ENCODE peak calls at places on chromosomes 16 and 17, in five cellular contexts. C is adipocyte, E is pancreas, P is GM23338, F is activated T-helper 1 cell treated with Interleukin-2 at 50 U/mL for 16 hours. G is an unnamed sample.

GRCh38 chr16:30068750-30069574 is 3.4 kb downstream of the ALDOA start:
- DNase-seq in C (peak; percentile 58), E (no peak), P (peak; percentile 57), F (peak; percentile 30), G (peak; percentile 33)

GRCh38 chr16:2088192-2088631 is 40.4 kb downstream of the TSC2 start:
- DNase-seq in C (no peak), E (no peak), P (no peak), F (no peak), G (no peak)

GRCh38 chr17:8224891-8225812 is 14.8 kb upstream of the AURKB start:
- DNase-seq in C (no peak), E (no peak), P (no peak), F (no peak), G (no peak)

GRCh38 chr17:50920891-50921595 is 54.9 kb upstream of the TOB1 start:
- DNase-seq in C (no peak), E (no peak), P (no peak), F (no peak), G (no peak)

GRCh38 chr16:89685916-89686315 is 573 bp upstream of the CDK10 start:
- DNase-seq in C (no peak), E (no peak), P (no peak), F (no peak), G (no peak)

GRCh38 chr16:66346221-66346620 is 20.3 kb upstream of the CDH5 start:
- DNase-seq in C (no peak), E (no peak), P (no peak), F (no peak), G (no peak)

GRCh38 chr16:20853076-20853597 is 46.8 kb downstream of the REXO5 start:
- DNase-seq in C (no peak), E (no peak), P (no peak), F (no peak), G (no peak)

GRCh38 chr16:87764600-87765472 is 950 bp downstream of the KLHDC4 start:
- DNase-seq in C (no peak), E (no peak), P (no peak), F (no peak), G (no peak)

GRCh38 chr17:65629234-65629690 is 67.8 kb upstream of the AXIN2 start:
- DNase-seq in C (no peak), E (no peak), P (no peak), F (no peak), G (no peak)

GRCh38 chr16:19104591-19104990 is 9.2 kb upstream of the ITPRIPL2 start:
- DNase-seq in C (no peak), E (no peak), P (no peak), F (no peak), G (no peak)

GRCh38 chr17:79948918-79949645 is 86.6 kb downstream of the TBC1D16 start:
- DNase-seq in C (no peak), E (no peak), P (no peak), F (no peak), G (no peak)

GRCh38 chr17:81860756-81861568 is 627 bp upstream of the P4HB start:
- DNase-seq in C (peak; percentile 100), E (peak; percentile 99), P (peak; percentile 100), F (peak; percentile 99), G (peak; percentile 98)

GRCh38 chr17:7122386-7122785 is 7.8 kb upstream of the ASGR2 start:
- DNase-seq in C (peak; percentile 59), E (no peak), P (no peak), F (no peak), G (no peak)

GRCh38 chr16:2860826-2861567 is 3.0 kb upstream of the PRSS22 start:
- DNase-seq in C (no peak), E (no peak), P (peak; percentile 59), F (no peak), G (no peak)

GRCh38 chr17:21275579-21276339 is 8.8 kb upstream of the MAP2K3 start:
- DNase-seq in C (peak; percentile 95), E (peak; percentile 94), P (peak; percentile 91), F (peak; percentile 88), G (peak; percentile 97)

GRCh38 chr16:27475561-27475960 is 73.6 kb downstream of the IL21R start:
- DNase-seq in C (peak; percentile 76), E (no peak), P (no peak), F (no peak), G (no peak)

GRCh38 chr17:20191066-20191465 is 181.9 kb downstream of the SPECC1 start:
- DNase-seq in C (peak; percentile 79), E (no peak), P (no peak), F (no peak), G (no peak)

GRCh38 chr16:84724619-84725307 is 25.0 kb downstream of the USP10 start:
- DNase-seq in C (no peak), E (no peak), P (no peak), F (no peak), G (no peak)

G was measured in T-helper 17 cell.